ENCODE peak calls at places on chromosome 4, in eight cellular contexts. One of them, this sample, is unnamed.

GRCh38 chr4:84750260-84750955 is 167.5 kb downstream of the CDS1 start:
- DNase-seq in A673: peak; percentile 46
- DNase-seq in adipocyte: peak; percentile 83
- DNase-seq in islet precursor cell: no peak
- DNase-seq in esophagus muscularis mucosa: no peak
- DNase-seq in AG08396: peak; percentile 48
- DNase-seq in EH: peak; percentile 66
- DNase-seq in thoracic aorta: no peak
- DNase-seq in this sample: peak; percentile 3

GRCh38 chr4:3387943-3388348 is 53.8 kb upstream of the HGFAC start:
- DNase-seq in A673: peak; percentile 29
- DNase-seq in adipocyte: peak; percentile 69
- DNase-seq in islet precursor cell: peak; percentile 75
- DNase-seq in esophagus muscularis mucosa: peak; percentile 95
- DNase-seq in AG08396: peak; percentile 70
- DNase-seq in EH: peak; percentile 90
- DNase-seq in thoracic aorta: peak; percentile 62
- DNase-seq in this sample: peak; percentile 58

GRCh38 chr4:75370582-75370981 is 143.6 kb downstream of the RCHY1 start:
- DNase-seq in A673: no peak
- DNase-seq in adipocyte: no peak
- DNase-seq in islet precursor cell: no peak
- DNase-seq in esophagus muscularis mucosa: no peak
- DNase-seq in AG08396: no peak
- DNase-seq in EH: no peak
- DNase-seq in thoracic aorta: no peak
- DNase-seq in this sample: no peak

GRCh38 chr4:113497154-113497553 is 264.4 kb downstream of the CAMK2D start:
- DNase-seq in A673: no peak
- DNase-seq in adipocyte: no peak
- DNase-seq in islet precursor cell: no peak
- DNase-seq in esophagus muscularis mucosa: no peak
- DNase-seq in AG08396: no peak
- DNase-seq in EH: no peak
- DNase-seq in thoracic aorta: no peak
- DNase-seq in this sample: no peak

GRCh38 chr4:181971411-181971810 is 271.8 kb upstream of the TENM3 start:
- DNase-seq in A673: no peak
- DNase-seq in adipocyte: no peak
- DNase-seq in islet precursor cell: no peak
- DNase-seq in esophagus muscularis mucosa: no peak
- DNase-seq in AG08396: no peak
- DNase-seq in EH: no peak
- DNase-seq in thoracic aorta: no peak
- DNase-seq in this sample: no peak

GRCh38 chr4:119035941-119036737 is 99.5 kb upstream of the MYOZ2 start:
- DNase-seq in A673: no peak
- DNase-seq in adipocyte: peak; percentile 59
- DNase-seq in islet precursor cell: no peak
- DNase-seq in esophagus muscularis mucosa: no peak
- DNase-seq in AG08396: no peak
- DNase-seq in EH: peak; percentile 85
- DNase-seq in thoracic aorta: no peak
- DNase-seq in this sample: no peak

GRCh38 chr4:7320413-7320812 is 114.3 kb downstream of the PSAPL1 start:
- DNase-seq in A673: no peak
- DNase-seq in adipocyte: no peak
- DNase-seq in islet precursor cell: peak; percentile 68
- DNase-seq in esophagus muscularis mucosa: no peak
- DNase-seq in AG08396: no peak
- DNase-seq in EH: no peak
- DNase-seq in thoracic aorta: no peak
- DNase-seq in this sample: no peak

GRCh38 chr4:72109364-72109763 is 77.6 kb downstream of the NPFFR2 start:
- DNase-seq in A673: no peak
- DNase-seq in adipocyte: no peak
- DNase-seq in islet precursor cell: no peak
- DNase-seq in esophagus muscularis mucosa: no peak
- DNase-seq in AG08396: no peak
- DNase-seq in EH: no peak
- DNase-seq in thoracic aorta: no peak
- DNase-seq in this sample: no peak

GRCh38 chr4:110033994-110034393 is 121.3 kb downstream of the EGF start:
- DNase-seq in A673: no peak
- DNase-seq in adipocyte: no peak
- DNase-seq in islet precursor cell: no peak
- DNase-seq in esophagus muscularis mucosa: peak; percentile 86
- DNase-seq in AG08396: no peak
- DNase-seq in EH: no peak
- DNase-seq in thoracic aorta: no peak
- DNase-seq in this sample: no peak

GRCh38 chr4:111937368-111937767 is 207.9 kb upstream of the FAM241A start:
- DNase-seq in A673: peak; percentile 67
- DNase-seq in adipocyte: peak; percentile 44
- DNase-seq in islet precursor cell: no peak
- DNase-seq in esophagus muscularis mucosa: no peak
- DNase-seq in AG08396: no peak
- DNase-seq in EH: peak; percentile 55
- DNase-seq in thoracic aorta: no peak
- DNase-seq in this sample: no peak

GRCh38 chr4:128536746-128537145 is 249.1 kb upstream of the PGRMC2 start:
- DNase-seq in A673: no peak
- DNase-seq in adipocyte: no peak
- DNase-seq in islet precursor cell: no peak
- DNase-seq in esophagus muscularis mucosa: peak; percentile 72
- DNase-seq in AG08396: no peak
- DNase-seq in EH: no peak
- DNase-seq in thoracic aorta: no peak
- DNase-seq in this sample: no peak

GRCh38 chr4:3225946-3226345 is 23.0 kb upstream of the MSANTD1 start:
- DNase-seq in A673: no peak
- DNase-seq in adipocyte: no peak
- DNase-seq in islet precursor cell: no peak
- DNase-seq in esophagus muscularis mucosa: no peak
- DNase-seq in AG08396: no peak
- DNase-seq in EH: no peak
- DNase-seq in thoracic aorta: no peak
- DNase-seq in this sample: no peak

GRCh38 chr4:183666088-183666487 is 7.0 kb downstream of the TRAPPC11 start:
- DNase-seq in A673: no peak
- DNase-seq in adipocyte: no peak
- DNase-seq in islet precursor cell: no peak
- DNase-seq in esophagus muscularis mucosa: no peak
- DNase-seq in AG08396: no peak
- DNase-seq in EH: no peak
- DNase-seq in thoracic aorta: no peak
- DNase-seq in this sample: no peak

GRCh38 chr4:162015090-162015489 is 148.7 kb downstream of the FSTL5 start:
- DNase-seq in A673: no peak
- DNase-seq in adipocyte: peak; percentile 93
- DNase-seq in islet precursor cell: no peak
- DNase-seq in esophagus muscularis mucosa: no peak
- DNase-seq in AG08396: no peak
- DNase-seq in EH: peak; percentile 1
- DNase-seq in thoracic aorta: no peak
- DNase-seq in this sample: no peak

GRCh38 chr4:107247738-107248137 is 211.6 kb upstream of the DKK2 start:
- DNase-seq in A673: peak; percentile 79
- DNase-seq in adipocyte: peak; percentile 22
- DNase-seq in islet precursor cell: no peak
- DNase-seq in esophagus muscularis mucosa: no peak
- DNase-seq in AG08396: no peak
- DNase-seq in EH: peak; percentile 1
- DNase-seq in thoracic aorta: no peak
- DNase-seq in this sample: peak; percentile 39

GRCh38 chr4:8777320-8778196 is 94.1 kb downstream of the HMX1 start:
- DNase-seq in A673: no peak
- DNase-seq in adipocyte: no peak
- DNase-seq in islet precursor cell: peak; percentile 76
- DNase-seq in esophagus muscularis mucosa: no peak
- DNase-seq in AG08396: no peak
- DNase-seq in EH: no peak
- DNase-seq in thoracic aorta: no peak
- DNase-seq in this sample: peak; percentile 37

GRCh38 chr4:57131849-57132745 is 21.9 kb upstream of the IGFBP7 start:
- DNase-seq in A673: no peak
- DNase-seq in adipocyte: peak; percentile 34
- DNase-seq in islet precursor cell: peak; percentile 89
- DNase-seq in esophagus muscularis mucosa: peak; percentile 78
- DNase-seq in AG08396: no peak
- DNase-seq in EH: no peak
- DNase-seq in thoracic aorta: no peak
- DNase-seq in this sample: peak; percentile 17

GRCh38 chr4:142088906-142089305 is 452.5 kb downstream of the IL15 start:
- DNase-seq in A673: no peak
- DNase-seq in adipocyte: peak; percentile 48
- DNase-seq in islet precursor cell: peak; percentile 52
- DNase-seq in esophagus muscularis mucosa: no peak
- DNase-seq in AG08396: no peak
- DNase-seq in EH: peak; percentile 75
- DNase-seq in thoracic aorta: no peak
- DNase-seq in this sample: no peak

GRCh38 chr4:86403575-86403974 is 43.7 kb upstream of the MAPK10 start:
- DNase-seq in A673: no peak
- DNase-seq in adipocyte: no peak
- DNase-seq in islet precursor cell: no peak
- DNase-seq in esophagus muscularis mucosa: no peak
- DNase-seq in AG08396: no peak
- DNase-seq in EH: no peak
- DNase-seq in thoracic aorta: no peak
- DNase-seq in this sample: no peak

GRCh38 chr4:125956281-125956680 is 641.5 kb downstream of the FAT4 start:
- DNase-seq in A673: no peak
- DNase-seq in adipocyte: peak; percentile 19
- DNase-seq in islet precursor cell: no peak
- DNase-seq in esophagus muscularis mucosa: no peak
- DNase-seq in AG08396: no peak
- DNase-seq in EH: peak; percentile 8
- DNase-seq in thoracic aorta: no peak
- DNase-seq in this sample: no peak

This sample was measured in MG63.